ENCODE peak calls at places on chromosomes 6 and 20, in ten cellular contexts. K is posterior cingulate gyrus, I is KBM-7, H is T-helper 1 cell, M is amniotic stem cell, Q is EH, Z is right lobe of liver, V is iris pigment epithelial cell, Y is NCI-H1417, J is stromal cell of bone marrow. P is an unnamed sample.

GRCh38 chr20:4697189-4697873 is 24.4 kb upstream of the PRND start:
- DNase-seq in K (no peak), I (no peak), H (no peak), M (no peak), Q (no peak), Z (no peak), V (no peak), Y (no peak), J (no peak), P (no peak)

GRCh38 chr20:20741067-20742045 is 28.9 kb upstream of the RALGAPA2 start:
- DNase-seq in K (no peak), I (no peak), H (no peak), M (no peak), Q (no peak), Z (no peak), V (no peak), Y (no peak), J (no peak), P (no peak)

GRCh38 chr6:17907467-17908229 is 79.8 kb downstream of the KIF13A start:
- DNase-seq in K (peak), I (peak), H (no peak), M (peak), Q (peak), Z (peak), V (peak), Y (no peak), J (peak), P (no peak)

GRCh38 chr6:94511502-94512088 is 1065.7 kb upstream of the MANEA start:
- DNase-seq in K (peak), I (no peak), H (no peak), M (no peak), Q (no peak), Z (no peak), V (no peak), Y (no peak), J (no peak), P (no peak)

GRCh38 chr20:50557549-50558134 is 47.5 kb downstream of the PTPN1 start:
- DNase-seq in K (no peak), I (no peak), H (no peak), M (no peak), Q (no peak), Z (no peak), V (no peak), Y (no peak), J (no peak), P (no peak)

GRCh38 chr6:122609881-122610689 is at the start of gene PKIB:
- DNase-seq in K (peak), I (peak), H (peak), M (peak), Q (peak), Z (peak), V (peak), Y (peak), J (peak), P (peak)

GRCh38 chr6:9225441-9225871 is 790.1 kb upstream of the SLC35B3 start:
- DNase-seq in K (no peak), I (no peak), H (no peak), M (no peak), Q (peak), Z (no peak), V (peak), Y (no peak), J (peak), P (no peak)

GRCh38 chr20:46139908-46140482 is 21.9 kb downstream of the CD40 start:
- DNase-seq in K (peak), I (no peak), H (no peak), M (no peak), Q (no peak), Z (no peak), V (no peak), Y (peak), J (no peak), P (peak)

GRCh38 chr6:1766663-1767062 is 156.9 kb downstream of the FOXC1 start:
- DNase-seq in K (no peak), I (no peak), H (no peak), M (no peak), Q (no peak), Z (no peak), V (peak), Y (no peak), J (no peak), P (no peak)

P was measured in NCI-H526.